ENCODE peak calls at places on chromosomes 11 and 22, in seven cellular contexts. One of them, this sample, is unnamed.

GRCh38 chr11:68683086-68683951 is 1.0 kb upstream of the GAL start:
- DNase-seq in psoas muscle: no peak
- DNase-seq in chondrocyte: no peak
- DNase-seq in brain microvascular endothelial cell: no peak
- DNase-seq in cardiac muscle cell: no peak
- DNase-seq in spleen: no peak
- DNase-seq in fibroblast of lung: no peak
- DNase-seq in this sample: no peak

GRCh38 chr11:68810164-68810563 is 31.6 kb downstream of the CPT1A start:
- DNase-seq in chondrocyte: no peak
- DNase-seq in spleen: no peak
- DNase-seq in fibroblast of lung: no peak
- DNase-seq in psoas muscle: peak
- DNase-seq in cardiac muscle cell: peak
- DNase-seq in brain microvascular endothelial cell: peak
- DNase-seq in this sample: no peak

GRCh38 chr11:87072787-87073186 is 35.1 kb downstream of the TMEM135 start:
- DNase-seq in spleen: no peak
- DNase-seq in chondrocyte: no peak
- DNase-seq in psoas muscle: no peak
- DNase-seq in cardiac muscle cell: no peak
- DNase-seq in fibroblast of lung: no peak
- DNase-seq in brain microvascular endothelial cell: no peak
- DNase-seq in this sample: no peak

GRCh38 chr11:65057526-65057925 is 827 bp downstream of the NAALADL1 start:
- DNase-seq in chondrocyte: no peak
- DNase-seq in psoas muscle: no peak
- DNase-seq in cardiac muscle cell: no peak
- DNase-seq in spleen: no peak
- DNase-seq in fibroblast of lung: no peak
- DNase-seq in brain microvascular endothelial cell: no peak
- DNase-seq in this sample: no peak

GRCh38 chr11:13462311-13462927 is 603 bp downstream of the BTBD10 start:
- DNase-seq in cardiac muscle cell: peak
- DNase-seq in brain microvascular endothelial cell: peak
- DNase-seq in chondrocyte: no peak
- DNase-seq in spleen: no peak
- DNase-seq in fibroblast of lung: peak
- DNase-seq in psoas muscle: peak
- DNase-seq in this sample: peak

GRCh38 chr11:36091256-36091811 is 147.5 kb downstream of the LDLRAD3 start:
- DNase-seq in brain microvascular endothelial cell: peak
- DNase-seq in chondrocyte: no peak
- DNase-seq in psoas muscle: no peak
- DNase-seq in spleen: no peak
- DNase-seq in fibroblast of lung: peak
- DNase-seq in cardiac muscle cell: no peak
- DNase-seq in this sample: no peak

GRCh38 chr22:19896665-19897355 is 42.1 kb upstream of the GNB1L start:
- DNase-seq in fibroblast of lung: no peak
- DNase-seq in chondrocyte: no peak
- DNase-seq in brain microvascular endothelial cell: no peak
- DNase-seq in psoas muscle: no peak
- DNase-seq in cardiac muscle cell: no peak
- DNase-seq in spleen: peak
- DNase-seq in this sample: no peak

GRCh38 chr22:28864878-28865596 is 18.3 kb upstream of the ZNRF3 start:
- DNase-seq in psoas muscle: no peak
- DNase-seq in fibroblast of lung: no peak
- DNase-seq in chondrocyte: no peak
- DNase-seq in spleen: peak
- DNase-seq in brain microvascular endothelial cell: no peak
- DNase-seq in cardiac muscle cell: no peak
- DNase-seq in this sample: no peak

GRCh38 chr11:27699926-27700350 is 317 bp downstream of the BDNF start:
- DNase-seq in fibroblast of lung: no peak
- DNase-seq in brain microvascular endothelial cell: no peak
- DNase-seq in cardiac muscle cell: no peak
- DNase-seq in psoas muscle: no peak
- DNase-seq in chondrocyte: peak
- DNase-seq in spleen: no peak
- DNase-seq in this sample: peak

GRCh38 chr11:99818991-99819390 is 798.2 kb downstream of the CNTN5 start:
- DNase-seq in brain microvascular endothelial cell: no peak
- DNase-seq in chondrocyte: no peak
- DNase-seq in fibroblast of lung: no peak
- DNase-seq in cardiac muscle cell: no peak
- DNase-seq in psoas muscle: no peak
- DNase-seq in spleen: no peak
- DNase-seq in this sample: no peak

GRCh38 chr11:99814021-99814420 is 793.3 kb downstream of the CNTN5 start:
- DNase-seq in chondrocyte: no peak
- DNase-seq in fibroblast of lung: no peak
- DNase-seq in cardiac muscle cell: no peak
- DNase-seq in spleen: no peak
- DNase-seq in psoas muscle: no peak
- DNase-seq in brain microvascular endothelial cell: peak
- DNase-seq in this sample: no peak

GRCh38 chr11:99814738-99815137 is 794.0 kb downstream of the CNTN5 start:
- DNase-seq in chondrocyte: no peak
- DNase-seq in brain microvascular endothelial cell: no peak
- DNase-seq in spleen: no peak
- DNase-seq in fibroblast of lung: no peak
- DNase-seq in cardiac muscle cell: no peak
- DNase-seq in psoas muscle: no peak
- DNase-seq in this sample: no peak
- TF ChIP-seq CTCF in chondrocyte: no peak
- TF ChIP-seq CTCF in brain microvascular endothelial cell: peak
- TF ChIP-seq CTCF in spleen: no peak
- TF ChIP-seq CTCF in fibroblast of lung: no peak
- TF ChIP-seq CTCF in cardiac muscle cell: no peak
- TF ChIP-seq CTCF in psoas muscle: no peak
- TF ChIP-seq CTCF in this sample: no peak

DNA sequence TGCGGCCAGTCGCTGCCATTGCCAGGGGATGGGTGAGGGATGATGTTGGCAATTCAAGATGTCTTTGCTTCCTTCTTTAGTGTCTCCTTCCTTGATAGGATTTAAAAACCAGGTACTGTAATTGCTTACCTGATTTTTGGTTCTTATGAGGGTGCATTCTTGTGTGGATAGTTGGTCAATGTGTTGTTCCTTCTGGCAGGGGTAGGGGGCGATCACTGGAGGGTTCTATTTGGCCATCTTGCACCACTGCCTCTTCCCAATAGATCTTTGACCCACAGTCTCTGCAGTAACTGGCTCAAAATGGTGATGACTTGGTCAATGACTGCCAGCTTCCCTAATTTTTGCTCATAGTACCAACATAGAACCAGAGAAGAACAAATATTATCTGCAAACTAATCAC is 680.1 kb downstream of the DLG2 start:
- DNase-seq in spleen: no peak
- DNase-seq in brain microvascular endothelial cell: no peak
- DNase-seq in chondrocyte: no peak
- DNase-seq in cardiac muscle cell: no peak
- DNase-seq in fibroblast of lung: no peak
- DNase-seq in psoas muscle: no peak
- DNase-seq in this sample: no peak
- TF ChIP-seq CTCF in spleen: no peak
- TF ChIP-seq CTCF in brain microvascular endothelial cell: no peak
- TF ChIP-seq CTCF in chondrocyte: no peak
- TF ChIP-seq CTCF in cardiac muscle cell: no peak
- TF ChIP-seq CTCF in fibroblast of lung: no peak
- TF ChIP-seq CTCF in psoas muscle: no peak
- TF ChIP-seq CTCF in this sample: no peak

GRCh38 chr22:36979511-36979910 is 39.7 kb downstream of the TST start:
- DNase-seq in brain microvascular endothelial cell: no peak
- DNase-seq in spleen: no peak
- DNase-seq in fibroblast of lung: no peak
- DNase-seq in chondrocyte: no peak
- DNase-seq in cardiac muscle cell: no peak
- DNase-seq in psoas muscle: no peak
- DNase-seq in this sample: no peak

GRCh38 chr22:36981247-36981775 is 37.9 kb downstream of the TST start:
- DNase-seq in spleen: no peak
- DNase-seq in cardiac muscle cell: no peak
- DNase-seq in fibroblast of lung: no peak
- DNase-seq in brain microvascular endothelial cell: no peak
- DNase-seq in chondrocyte: no peak
- DNase-seq in psoas muscle: no peak
- DNase-seq in this sample: no peak

GRCh38 chr22:36979016-36979415 is 40.2 kb downstream of the TST start:
- DNase-seq in chondrocyte: no peak
- DNase-seq in spleen: no peak
- DNase-seq in brain microvascular endothelial cell: no peak
- DNase-seq in psoas muscle: no peak
- DNase-seq in cardiac muscle cell: no peak
- DNase-seq in fibroblast of lung: no peak
- DNase-seq in this sample: no peak

GRCh38 chr22:36985490-36985889 is 33.8 kb downstream of the TST start:
- DNase-seq in brain microvascular endothelial cell: no peak
- DNase-seq in chondrocyte: no peak
- DNase-seq in psoas muscle: no peak
- DNase-seq in spleen: no peak
- DNase-seq in cardiac muscle cell: no peak
- DNase-seq in fibroblast of lung: no peak
- DNase-seq in this sample: no peak

DNA sequence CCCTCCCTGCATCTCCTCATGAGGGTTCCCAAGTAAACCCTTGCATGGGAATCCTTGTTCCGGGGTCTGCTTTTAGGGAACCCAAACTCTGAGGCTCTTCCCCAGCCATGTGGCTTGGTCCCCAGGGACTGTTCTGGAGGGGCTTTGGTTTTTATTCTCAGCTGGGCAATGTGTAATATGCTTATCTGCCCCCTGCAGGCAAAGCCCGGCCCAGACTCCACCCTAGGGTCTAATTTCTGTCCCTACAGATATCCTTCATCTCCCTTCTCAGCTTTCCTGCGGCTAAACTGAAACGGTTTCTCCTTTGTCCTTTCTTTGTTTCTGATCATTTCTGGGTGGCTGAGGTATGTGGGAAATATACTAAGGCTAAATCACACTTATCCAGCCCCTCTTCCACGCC is 37.1 kb downstream of the TST start:
- DNase-seq in fibroblast of lung: no peak
- DNase-seq in chondrocyte: no peak
- DNase-seq in psoas muscle: no peak
- DNase-seq in spleen: no peak
- DNase-seq in brain microvascular endothelial cell: no peak
- DNase-seq in cardiac muscle cell: no peak
- DNase-seq in this sample: no peak
- TF ChIP-seq CTCF in fibroblast of lung: no peak
- TF ChIP-seq CTCF in chondrocyte: peak
- TF ChIP-seq CTCF in psoas muscle: no peak
- TF ChIP-seq CTCF in spleen: no peak
- TF ChIP-seq CTCF in brain microvascular endothelial cell: peak
- TF ChIP-seq CTCF in cardiac muscle cell: peak
- TF ChIP-seq CTCF in this sample: no peak

GRCh38 chr11:76621466-76621865 is 49.1 kb downstream of the LRRC32 start:
- DNase-seq in psoas muscle: no peak
- DNase-seq in spleen: peak
- DNase-seq in brain microvascular endothelial cell: no peak
- DNase-seq in fibroblast of lung: no peak
- DNase-seq in chondrocyte: no peak
- DNase-seq in cardiac muscle cell: no peak
- DNase-seq in this sample: no peak
- TF ChIP-seq CTCF in psoas muscle: no peak
- TF ChIP-seq CTCF in spleen: no peak
- TF ChIP-seq CTCF in brain microvascular endothelial cell: no peak
- TF ChIP-seq CTCF in fibroblast of lung: no peak
- TF ChIP-seq CTCF in chondrocyte: no peak
- TF ChIP-seq CTCF in cardiac muscle cell: no peak
- TF ChIP-seq CTCF in this sample: no peak

DNA sequence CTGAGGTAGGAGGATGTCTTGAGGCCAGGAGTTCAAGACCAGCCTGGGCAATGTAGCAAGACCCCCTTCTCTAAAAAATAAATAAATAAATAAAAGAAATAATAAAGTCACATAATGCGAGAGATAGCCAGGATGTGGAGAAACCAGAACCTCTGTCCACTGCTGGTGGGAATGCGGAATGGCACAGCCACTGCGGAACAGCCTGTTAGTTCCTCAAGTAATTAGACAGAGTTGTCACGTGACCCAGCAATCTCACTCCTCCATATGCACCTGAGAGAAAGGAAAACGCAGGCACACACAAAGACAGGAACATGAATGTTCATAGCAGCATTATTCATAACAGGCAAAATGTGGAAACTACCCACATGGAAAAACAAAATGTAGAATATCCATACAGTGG is 27.5 kb downstream of the LIF start:
- DNase-seq in fibroblast of lung: no peak
- DNase-seq in brain microvascular endothelial cell: no peak
- DNase-seq in chondrocyte: no peak
- DNase-seq in cardiac muscle cell: peak
- DNase-seq in psoas muscle: no peak
- DNase-seq in spleen: no peak
- DNase-seq in this sample: no peak
- TF ChIP-seq CTCF in fibroblast of lung: peak
- TF ChIP-seq CTCF in brain microvascular endothelial cell: peak
- TF ChIP-seq CTCF in chondrocyte: peak
- TF ChIP-seq CTCF in cardiac muscle cell: no peak
- TF ChIP-seq CTCF in psoas muscle: no peak
- TF ChIP-seq CTCF in spleen: no peak
- TF ChIP-seq CTCF in this sample: no peak

DNA sequence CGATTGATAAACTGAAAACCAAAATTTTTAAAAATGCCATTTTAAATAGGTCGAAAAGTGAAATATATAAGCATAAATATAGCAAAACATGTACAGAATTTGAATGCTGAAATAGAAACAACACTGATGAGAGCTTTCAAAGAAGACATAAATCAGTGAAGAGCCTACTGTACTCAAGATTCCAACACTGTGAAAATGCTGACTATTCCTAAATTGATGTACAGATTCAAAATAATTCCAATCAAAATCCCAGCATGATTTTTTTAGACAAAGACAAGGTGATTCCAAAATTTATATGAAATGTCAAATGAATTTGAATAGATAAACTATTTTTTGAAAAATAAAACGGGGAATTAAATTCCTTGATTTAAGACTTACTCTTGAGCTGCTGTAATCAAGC is 1010.4 kb downstream of the TBC1D22A start:
- DNase-seq in chondrocyte: no peak
- DNase-seq in cardiac muscle cell: no peak
- DNase-seq in brain microvascular endothelial cell: no peak
- DNase-seq in psoas muscle: no peak
- DNase-seq in spleen: no peak
- DNase-seq in fibroblast of lung: no peak
- DNase-seq in this sample: no peak
- TF ChIP-seq CTCF in chondrocyte: no peak
- TF ChIP-seq CTCF in cardiac muscle cell: no peak
- TF ChIP-seq CTCF in brain microvascular endothelial cell: no peak
- TF ChIP-seq CTCF in psoas muscle: no peak
- TF ChIP-seq CTCF in spleen: no peak
- TF ChIP-seq CTCF in fibroblast of lung: no peak
- TF ChIP-seq CTCF in this sample: no peak

DNA sequence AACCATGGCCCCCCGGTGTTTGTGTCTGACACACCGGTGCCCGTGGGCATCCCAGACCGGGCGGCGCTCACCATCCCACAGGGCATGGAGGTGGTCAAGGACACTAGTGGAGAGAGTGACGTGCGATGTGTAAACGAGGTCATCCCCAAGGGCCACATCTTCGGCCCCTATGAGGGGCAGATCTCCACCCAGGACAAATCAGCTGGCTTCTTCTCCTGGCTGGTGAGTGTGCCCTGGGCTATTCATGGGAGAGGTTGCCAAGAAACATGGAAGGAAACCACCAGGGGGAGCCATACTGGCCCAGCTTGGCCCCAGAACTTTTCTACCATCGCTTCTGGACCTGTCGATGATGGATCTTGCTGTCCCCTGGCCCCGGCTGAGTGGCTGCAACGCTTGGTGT is 36.5 kb downstream of the PRDM11 start:
- DNase-seq in brain microvascular endothelial cell: peak
- DNase-seq in fibroblast of lung: peak
- DNase-seq in chondrocyte: no peak
- DNase-seq in spleen: no peak
- DNase-seq in psoas muscle: no peak
- DNase-seq in cardiac muscle cell: peak
- DNase-seq in this sample: peak
- TF ChIP-seq CTCF in brain microvascular endothelial cell: peak
- TF ChIP-seq CTCF in fibroblast of lung: peak
- TF ChIP-seq CTCF in chondrocyte: peak
- TF ChIP-seq CTCF in spleen: no peak
- TF ChIP-seq CTCF in psoas muscle: peak
- TF ChIP-seq CTCF in cardiac muscle cell: peak
- TF ChIP-seq CTCF in this sample: peak